ENCODE peak calls at places on chromosomes 1 and 21, in seven cellular contexts. C is HTR-8/SVneo, E is nephron progenitor cell, Y is MM.1S, A is GM20000, S is cardiac fibroblast, W is progenitor cell of endocrine pancreas. H is an unnamed sample.

GRCh38 chr1:22628698-22629444 is 7.6 kb upstream of the C1QA start:
- DNase-seq in Y (no peak), W (no peak), E (no peak), A (no peak), S (no peak), C (no peak), H (no peak)

GRCh38 chr1:154992721-154993571 is 440 bp upstream of the LENEP start:
- DNase-seq in Y (peak; percentile 19), S (peak; percentile 57), C (no peak), A (no peak), E (no peak), W (no peak), H (no peak)

GRCh38 chr1:179883739-179884138 is 1.7 kb downstream of the TOR1AIP1 start:
- DNase-seq in C (no peak), A (peak; percentile 45), W (no peak), E (no peak), S (no peak), Y (peak; percentile 59), H (no peak)

GRCh38 chr1:54848134-54848948 is 38.7 kb downstream of the DHCR24 start:
- DNase-seq in C (no peak), W (no peak), S (no peak), Y (no peak), A (no peak), E (no peak), H (no peak)

GRCh38 chr1:192887426-192887825 is 78.6 kb downstream of the RGS2 start:
- DNase-seq in Y (no peak), C (no peak), S (no peak), W (no peak), A (no peak), E (no peak), H (no peak)

GRCh38 chr1:221397141-221397540 is 344.7 kb downstream of the DUSP10 start:
- DNase-seq in S (no peak), E (no peak), C (no peak), Y (no peak), A (no peak), W (no peak), H (no peak)

GRCh38 chr1:33182452-33182851 is 609 bp upstream of the TRIM62 start:
- DNase-seq in Y (no peak), W (no peak), C (no peak), S (peak; percentile 76), E (peak; percentile 65), A (no peak), H (no peak)

GRCh38 chr1:145886811-145887210 is 1.1 kb upstream of the ANKRD35 start:
- DNase-seq in C (no peak), A (no peak), Y (no peak), E (no peak), W (no peak), S (no peak), H (no peak)

GRCh38 chr1:71269823-71270222 is 189.0 kb upstream of the ZRANB2 start:
- DNase-seq in C (no peak), W (no peak), E (no peak), A (no peak), Y (no peak), S (no peak), H (no peak)

GRCh38 chr1:32962248-32962896 is 2.2 kb downstream of the RNF19B start:
- DNase-seq in E (no peak), A (peak; percentile 78), C (no peak), Y (peak; percentile 80), S (no peak), W (no peak), H (no peak)

GRCh38 chr1:171801395-171801990 is 20.0 kb downstream of the METTL13 start:
- DNase-seq in S (peak; percentile 64), E (peak; percentile 40), W (no peak), Y (peak; percentile 41), C (peak; percentile 59), A (peak; percentile 49), H (no peak)

GRCh38 chr1:227725036-227725435 is 10.1 kb downstream of the JMJD4 start:
- DNase-seq in W (no peak), S (no peak), E (no peak), Y (no peak), C (no peak), A (no peak), H (no peak)

GRCh38 chr1:66320231-66320630 is 213.7 kb upstream of the SGIP1 start:
- DNase-seq in C (no peak), E (no peak), Y (no peak), S (no peak), A (no peak), W (no peak), H (no peak)

GRCh38 chr21:44356636-44357035 is 3.2 kb downstream of the TRPM2 start:
- DNase-seq in C (no peak), Y (no peak), E (no peak), W (no peak), A (no peak), S (no peak), H (no peak)

GRCh38 chr1:171563675-171564074 is 58.4 kb upstream of the MYOCOS start:
- DNase-seq in Y (no peak), S (no peak), W (no peak), E (no peak), C (no peak), A (no peak), H (no peak)

GRCh38 chr21:32569261-32570230 is 15.8 kb downstream of the TCP10L start:
- DNase-seq in W (peak; percentile 76), C (peak; percentile 79), E (peak; percentile 85), A (peak; percentile 84), S (peak; percentile 87), Y (peak; percentile 89), H (peak; percentile 85)

GRCh38 chr1:24743404-24744211 is 1.6 kb upstream of the CLIC4 start:
- DNase-seq in A (peak; percentile 61), E (no peak), Y (peak; percentile 92), C (no peak), S (peak; percentile 80), W (no peak), H (no peak)

GRCh38 chr21:34992180-34992579 is 56.9 kb downstream of the RUNX1 start:
- DNase-seq in W (no peak), C (no peak), S (no peak), Y (no peak), E (no peak), A (no peak), H (no peak)

GRCh38 chr1:222754386-222755139 is 17.6 kb downstream of the FAM177B start:
- DNase-seq in W (no peak), S (peak; percentile 95), Y (no peak), E (no peak), A (no peak), C (peak; percentile 38), H (no peak)

H was measured in natural killer cell treated with Interleukin-12 subunit alpha and Interleukin-12 subunit beta and Interleukin-15 and Interleukin-18, amount 100 ng/mL, for 72 hours.